ENCODE peak calls at places on chromosomes 2 and 18, in nine cellular contexts. A is ovary, H is adrenal gland, N is right lobe of liver, Q is breast epithelium, U is A549, V is K562, W is body of pancreas, J is HepG2. F is an unnamed sample.

GRCh38 chr2:17800693-17801458 is 15.4 kb upstream of the MSGN1 start:
- DNase-seq in A (no peak), H (no peak), N (no peak), Q (no peak), U (no peak), V (no peak), W (no peak), J (no peak), F (no peak)

GRCh38 chr18:46411862-46412690 is 244.9 kb downstream of the LOXHD1 start:
- DNase-seq in A (peak), H (peak), N (no peak), Q (peak), U (no peak), V (no peak), W (no peak), J (no peak), F (no peak)

GRCh38 chr2:47058061-47058931 is 96.8 kb downstream of the STPG4 start:
- DNase-seq in A (no peak), H (peak), N (no peak), Q (no peak), U (no peak), V (no peak), W (no peak), J (no peak), F (no peak)

GRCh38 chr2:155525194-155525593 is 807.3 kb downstream of the NR4A2 start:
- DNase-seq in A (no peak), H (no peak), N (no peak), Q (no peak), U (no peak), V (no peak), W (peak), J (no peak), F (no peak)

GRCh38 chr2:220764246-220764645 is 807.9 kb downstream of the EPHA4 start:
- DNase-seq in A (no peak), H (no peak), N (no peak), Q (no peak), U (no peak), V (no peak), W (no peak), J (no peak), F (no peak)

GRCh38 chr2:236337465-236338325 is 73.5 kb upstream of the ASB18 start:
- DNase-seq in A (no peak), H (no peak), N (no peak), Q (no peak), U (no peak), V (no peak), W (no peak), J (no peak), F (no peak)

GRCh38 chr2:148530350-148530749 is 114.2 kb upstream of the EPC2 start:
- DNase-seq in A (no peak), H (no peak), N (no peak), Q (no peak), U (no peak), V (no peak), W (no peak), J (peak), F (no peak)

GRCh38 chr2:76895469-76895868 is 626.7 kb downstream of the LRRTM4 start:
- DNase-seq in A (no peak), H (peak), N (no peak), Q (no peak), U (peak), V (no peak), W (no peak), J (peak), F (no peak)

GRCh38 chr2:48085888-48086287 is 179.6 kb upstream of the FBXO11 start:
- DNase-seq in A (no peak), H (no peak), N (no peak), Q (no peak), U (no peak), V (no peak), W (no peak), J (no peak), F (no peak)

GRCh38 chr2:20421988-20422678 is 24.7 kb upstream of the RHOB start:
- DNase-seq in A (peak), H (peak), N (peak), Q (peak), U (no peak), V (no peak), W (peak), J (no peak), F (no peak)

GRCh38 chr2:38685116-38685735 is 19.3 kb downstream of the GALM start:
- DNase-seq in A (no peak), H (no peak), N (no peak), Q (no peak), U (peak), V (no peak), W (peak), J (peak), F (no peak)

GRCh38 chr2:138017824-138018223 is 53.6 kb downstream of the HNMT start:
- DNase-seq in A (no peak), H (no peak), N (no peak), Q (no peak), U (no peak), V (no peak), W (no peak), J (no peak), F (peak)

GRCh38 chr2:222861411-222862067 is 703 bp downstream of the ACSL3 start:
- DNase-seq in A (peak), H (peak), N (peak), Q (no peak), U (no peak), V (peak), W (no peak), J (no peak), F (peak)

GRCh38 chr2:529425-529824 is 147.8 kb downstream of the TMEM18 start:
- DNase-seq in A (no peak), H (no peak), N (no peak), Q (no peak), U (peak), V (peak), W (no peak), J (peak), F (peak)

GRCh38 chr2:179909845-179910734 is 48.7 kb upstream of the ZNF385B start:
- DNase-seq in A (no peak), H (no peak), N (peak), Q (no peak), U (no peak), V (no peak), W (no peak), J (no peak), F (no peak)

GRCh38 chr18:54233228-54233625 is 8.8 kb upstream of the MBD2 start:
- DNase-seq in A (no peak), H (no peak), N (no peak), Q (no peak), U (no peak), V (no peak), W (no peak), J (no peak), F (peak)

GRCh38 chr2:191678437-191679110 is 638 bp downstream of the NABP1 start:
- DNase-seq in A (peak), H (peak), N (peak), Q (peak), U (peak), V (peak), W (peak), J (peak), F (peak)

GRCh38 chr18:73980289-73980979 is 167.2 kb downstream of the FBXO15 start:
- DNase-seq in A (no peak), H (no peak), N (no peak), Q (no peak), U (peak), V (peak), W (no peak), J (peak), F (no peak)

GRCh38 chr2:950627-950992 is at the start of gene SNTG2:
- DNase-seq in A (peak), H (no peak), N (peak), Q (no peak), U (no peak), V (peak), W (peak), J (no peak), F (peak)

GRCh38 chr2:27492557-27492956 is 2.4 kb downstream of the FNDC4 start:
- DNase-seq in A (no peak), H (peak), N (no peak), Q (no peak), U (no peak), V (no peak), W (no peak), J (no peak), F (no peak)

GRCh38 chr2:27489118-27489497 is 435 bp downstream of the IFT172 start:
- DNase-seq in A (no peak), H (no peak), N (no peak), Q (no peak), U (peak), V (peak), W (no peak), J (peak), F (peak)

GRCh38 chr2:27485496-27485895 is 4.0 kb downstream of the IFT172 start:
- DNase-seq in A (no peak), H (no peak), N (no peak), Q (no peak), U (no peak), V (no peak), W (no peak), J (no peak), F (no peak)

GRCh38 chr2:27493948-27494283 is 1.1 kb downstream of the FNDC4 start:
- DNase-seq in A (no peak), H (peak), N (no peak), Q (no peak), U (no peak), V (no peak), W (no peak), J (no peak), F (no peak)

GRCh38 chr2:27489498-27490397 is at the start of gene IFT172:
- DNase-seq in A (peak), H (peak), N (peak), Q (peak), U (peak), V (peak), W (peak), J (peak), F (peak)
- TF ChIP-seq POLR2A in A (peak), H (peak), N (peak), Q (no peak), U (peak), V (peak), W (peak), J (peak), F (peak)

DNA sequence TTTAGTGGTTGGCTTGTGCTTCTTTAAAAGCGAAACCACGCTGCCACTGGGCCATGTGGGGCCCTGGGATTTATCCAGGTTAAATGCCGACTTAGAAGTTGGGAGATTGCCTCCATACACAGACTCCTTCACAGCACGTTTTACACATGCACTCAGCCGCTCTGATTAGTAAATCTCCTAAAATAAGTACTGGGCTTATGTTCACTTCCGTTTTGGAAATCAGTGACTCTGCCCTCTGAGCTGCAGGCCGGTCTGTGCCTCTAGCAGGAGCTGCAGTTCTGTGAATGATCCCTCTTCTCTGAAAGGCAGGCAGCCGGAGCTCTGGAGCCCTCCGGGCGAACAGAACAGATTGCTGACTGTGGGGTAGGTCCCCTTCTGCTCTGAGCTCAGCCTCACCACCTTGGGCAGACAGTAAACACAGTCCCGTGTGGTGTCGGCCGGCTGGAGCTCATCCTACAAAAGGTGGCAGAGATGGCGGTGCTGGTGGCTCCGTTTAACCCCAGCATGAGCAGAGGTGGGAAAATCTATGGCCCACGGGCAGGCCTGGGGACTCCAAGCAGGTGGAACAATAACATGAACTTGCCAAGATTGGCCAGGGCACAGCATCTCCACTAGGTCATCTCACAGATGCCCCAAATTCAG is 9.8 kb upstream of the RAB17 start:
- DNase-seq in A (peak), H (peak), N (peak), Q (no peak), U (no peak), V (no peak), W (peak), J (peak), F (no peak)
- TF ChIP-seq POLR2A in A (no peak), H (no peak), N (peak), Q (no peak), U (no peak), V (no peak), W (no peak), J (peak), F (no peak)

GRCh38 chr2:3379647-3380534 is at the start of gene TRAPPC12:
- DNase-seq in A (peak), H (peak), N (peak), Q (peak), U (peak), V (peak), W (peak), J (peak), F (peak)
- TF ChIP-seq POLR2A in A (peak), H (peak), N (peak), Q (peak), U (peak), V (peak), W (peak), J (peak), F (peak)

GRCh38 chr2:74001781-74002514 is 17.2 kb downstream of the TET3 start:
- DNase-seq in A (no peak), H (no peak), N (no peak), Q (no peak), U (no peak), V (no peak), W (no peak), J (no peak), F (peak)

GRCh38 chr2:74004212-74005182 is 19.8 kb downstream of the TET3 start:
- DNase-seq in A (no peak), H (no peak), N (no peak), Q (no peak), U (no peak), V (peak), W (no peak), J (no peak), F (peak)

GRCh38 chr2:74003494-74004211 is 18.9 kb downstream of the TET3 start:
- DNase-seq in A (no peak), H (no peak), N (no peak), Q (no peak), U (no peak), V (peak), W (no peak), J (no peak), F (peak)

GRCh38 chr2:74001121-74001520 is 16.4 kb downstream of the TET3 start:
- DNase-seq in A (no peak), H (no peak), N (no peak), Q (no peak), U (no peak), V (no peak), W (no peak), J (no peak), F (no peak)

DNA sequence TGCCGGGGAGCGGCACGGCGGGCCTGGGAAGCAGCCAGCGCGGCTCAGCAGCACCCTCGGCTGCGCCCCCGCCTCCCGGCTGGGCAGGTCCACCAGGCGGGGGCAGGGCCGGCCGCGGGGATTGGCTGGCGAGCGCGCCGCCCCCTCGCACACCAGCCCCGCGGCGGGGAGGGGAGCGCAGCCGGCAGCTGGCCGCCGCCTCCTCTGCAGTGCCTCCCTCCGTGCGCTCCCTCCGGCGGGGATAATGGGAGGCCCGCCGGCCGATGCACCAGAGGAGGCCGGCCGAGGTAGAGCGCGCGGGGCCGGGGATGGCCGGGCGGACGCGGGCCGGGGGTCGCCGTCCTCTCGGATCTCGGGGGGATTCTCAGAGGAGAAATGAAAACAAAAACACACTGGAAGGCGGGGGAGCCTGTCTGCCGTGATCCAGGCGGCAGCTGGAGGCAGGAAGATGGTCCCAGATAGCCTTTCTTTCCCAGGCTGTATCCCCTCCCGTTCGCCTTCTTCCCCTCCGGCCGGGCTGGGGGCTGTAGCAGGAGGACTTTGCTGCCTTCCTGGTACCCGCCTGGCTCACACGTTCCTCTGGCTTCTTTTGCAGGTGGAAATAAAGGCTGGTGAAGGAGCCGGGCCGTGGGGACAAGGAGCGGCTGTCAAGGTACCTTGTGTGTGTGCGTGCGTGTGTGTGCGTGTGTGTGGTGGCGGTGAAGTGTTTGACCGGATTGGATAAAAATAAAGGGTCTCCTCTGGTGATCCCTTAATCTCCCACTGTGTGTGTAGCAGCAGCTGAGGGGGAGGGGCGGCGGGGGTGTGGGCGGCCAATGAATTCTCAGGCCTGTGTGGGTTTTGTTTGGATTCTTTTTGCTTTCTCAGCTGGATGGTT is 18.0 kb downstream of the TET3 start:
- DNase-seq in A (peak), H (peak), N (peak), Q (peak), U (peak), V (peak), W (peak), J (peak), F (peak)
- TF ChIP-seq POLR2A in A (peak), H (peak), N (peak), Q (no peak), U (no peak), V (no peak), W (peak), J (no peak), F (peak)

F was measured in erythroblast.